ENCODE peak calls at places on chromosome 1, in five cellular contexts. K is germinal center, I is brain microvascular endothelial cell, S is T-cell, F is fibroblast of pulmonary artery. R is an unnamed sample.

GRCh38 chr1:9553736-9554144 is 14.5 kb downstream of the SLC25A33 start:
- DNase-seq in S (no peak), K (no peak), I (no peak), F (no peak), R (no peak)

GRCh38 chr1:174875306-174875705 is 124.4 kb upstream of the CACYBP start:
- DNase-seq in S (peak; percentile 43), I (no peak), F (no peak), K (peak; percentile 9), R (no peak)

GRCh38 chr1:7401814-7402547 is 369.1 kb upstream of the VAMP3 start:
- DNase-seq in S (no peak), I (peak; percentile 99), K (no peak), F (peak; percentile 89), R (peak; percentile 22)

GRCh38 chr1:232143315-232143886 is 486.5 kb downstream of the SIPA1L2 start:
- DNase-seq in I (no peak), F (no peak), K (no peak), S (no peak), R (no peak)

GRCh38 chr1:245888809-245889208 is 618.3 kb downstream of the SMYD3 start:
- DNase-seq in S (peak; percentile 8), F (peak; percentile 66), K (peak; percentile 10), I (peak; percentile 43), R (no peak)

GRCh38 chr1:87512431-87512830 is 183.8 kb downstream of the LMO4 start:
- DNase-seq in I (no peak), F (no peak), K (no peak), S (no peak), R (no peak)

GRCh38 chr1:202085682-202086373 is 36.9 kb upstream of the GPR37L1 start:
- DNase-seq in S (no peak), K (no peak), I (no peak), F (peak; percentile 21), R (no peak)

GRCh38 chr1:91583326-91583755 is 82.7 kb downstream of the CDC7 start:
- DNase-seq in I (peak; percentile 30), F (peak; percentile 23), S (no peak), K (no peak), R (no peak)